ENCODE peak calls at places on chromosomes 12 and 14, in four cellular contexts. X is K562, Y is HepG2, W is GM12878. D is an unnamed sample.
A peak's percentile ranks its signal among the peaks of the same experiment; 100 is the strongest.

GRCh38 chr14:67668559-67668958 is 5.9 kb downstream of the VTI1B start:
- DNase-seq in X (no peak), Y (no peak), W (peak; percentile 44), D (no peak)

GRCh38 chr12:124755801-124756148 is 107.9 kb downstream of the SCARB1 start:
- DNase-seq in X (no peak), Y (no peak), W (no peak), D (no peak)

GRCh38 chr14:78153069-78153351 is 17.2 kb upstream of the NRXN3 start:
- DNase-seq in X (no peak), Y (no peak), W (no peak), D (no peak)

GRCh38 chr12:15050664-15051063 is 77.8 kb downstream of the PDE6H start:
- DNase-seq in X (no peak), Y (no peak), W (no peak), D (no peak)

GRCh38 chr12:46590991-46591703 is 218.6 kb upstream of the SLC38A2 start:
- DNase-seq in X (no peak), Y (no peak), W (no peak), D (no peak)

GRCh38 chr12:95739561-95740313 is 50.8 kb downstream of the NTN4 start:
- DNase-seq in X (no peak), Y (no peak), W (no peak), D (no peak)

GRCh38 chr14:93320489-93320888 is 12.3 kb downstream of the BTBD7 start:
- DNase-seq in X (no peak), Y (no peak), W (no peak), D (no peak)

GRCh38 chr12:1176191-1176590 is 185.2 kb downstream of the ERC1 start:
- DNase-seq in X (no peak), Y (no peak), W (no peak), D (no peak)

GRCh38 chr12:114339626-114340025 is 66.3 kb downstream of the TBX5 start:
- DNase-seq in X (no peak), Y (no peak), W (no peak), D (no peak)

GRCh38 chr12:85920324-85920947 is 46.3 kb downstream of the NTS start:
- DNase-seq in X (peak; percentile 2), Y (peak; percentile 12), W (no peak), D (no peak)

GRCh38 chr14:90780519-90780918 is 35.7 kb downstream of the TTC7B start:
- DNase-seq in X (no peak), Y (no peak), W (no peak), D (no peak)

GRCh38 chr12:121060149-121061001 is 21.3 kb upstream of the OASL start:
- DNase-seq in X (peak; percentile 29), Y (peak; percentile 63), W (peak; percentile 56), D (peak; percentile 48)

GRCh38 chr12:123389560-123390351 is 5.8 kb downstream of the KMT5A start:
- DNase-seq in X (peak; percentile 61), Y (peak; percentile 45), W (no peak), D (peak; percentile 57)

GRCh38 chr14:53519137-53519536 is 366.0 kb upstream of the DDHD1 start:
- DNase-seq in X (no peak), Y (no peak), W (no peak), D (no peak)

GRCh38 chr14:97878727-97879126 is 1081.5 kb downstream of the VRK1 start:
- DNase-seq in X (no peak), Y (no peak), W (no peak), D (no peak)

GRCh38 chr14:101563654-101564443 is 2.6 kb downstream of the DIO3 start:
- DNase-seq in X (no peak), Y (no peak), W (no peak), D (peak; percentile 56)

GRCh38 chr12:13205809-13206559 is 9.5 kb downstream of the EMP1 start:
- DNase-seq in X (no peak), Y (no peak), W (no peak), D (no peak)

GRCh38 chr12:47851303-47851952 is 31.7 kb upstream of the HDAC7 start:
- DNase-seq in X (no peak), Y (no peak), W (no peak), D (no peak)

GRCh38 chr12:15858348-15858747 is 23.8 kb upstream of the STRAP start:
- DNase-seq in X (no peak), Y (no peak), W (no peak), D (no peak)

GRCh38 chr12:120787889-120788288 is 62.3 kb downstream of the ACADS start:
- DNase-seq in X (no peak), Y (no peak), W (no peak), D (no peak)

GRCh38 chr12:79689477-79690155 is 1.1 kb downstream of the PAWR start:
- DNase-seq in X (no peak), Y (peak; percentile 27), W (no peak), D (peak; percentile 49)

GRCh38 chr14:91149462-91149861 is 35.6 kb downstream of the DGLUCY start:
- DNase-seq in X (peak; percentile 48), Y (peak; percentile 92), W (no peak), D (no peak)

GRCh38 chr14:38098074-38098846 is 109.4 kb upstream of the SSTR1 start:
- DNase-seq in X (no peak), Y (no peak), W (no peak), D (no peak)

GRCh38 chr14:68937790-68938514 is 41.1 kb downstream of the ACTN1 start:
- DNase-seq in X (no peak), Y (no peak), W (no peak), D (peak; percentile 61)

GRCh38 chr12:111991946-111992345 is 21.0 kb downstream of the TMEM116 start:
- DNase-seq in X (no peak), Y (no peak), W (no peak), D (no peak)

GRCh38 chr12:12812605-12813119 is 484 bp upstream of the DDX47 start:
- DNase-seq in X (no peak), Y (no peak), W (no peak), D (no peak)

GRCh38 chr14:68793734-68794129 is 865 bp upstream of the ZFP36L1 start:
- DNase-seq in X (no peak), Y (no peak), W (no peak), D (no peak)

GRCh38 chr12:21296751-21297406 is 37.8 kb downstream of the SLCO1A2 start:
- DNase-seq in X (peak; percentile 19), Y (no peak), W (no peak), D (no peak)

GRCh38 chr12:59570134-59570533 is 25.7 kb upstream of the SLC16A7 start:
- DNase-seq in X (no peak), Y (no peak), W (no peak), D (no peak)

GRCh38 chr14:69612759-69613145 is 1.4 kb downstream of the SUSD6 start:
- DNase-seq in X (no peak), Y (no peak), W (no peak), D (no peak)

GRCh38 chr12:108773798-108774788 is 42.8 kb upstream of the CORO1C start:
- DNase-seq in X (no peak), Y (peak; percentile 96), W (no peak), D (no peak)

GRCh38 chr14:20429801-20430669 is 5.9 kb downstream of the KLHL33 start:
- DNase-seq in X (peak; percentile 44), Y (peak; percentile 30), W (no peak), D (no peak)

GRCh38 chr12:94080684-94081009 is 67.7 kb upstream of the PLXNC1 start:
- DNase-seq in X (no peak), Y (peak; percentile 22), W (no peak), D (no peak)

GRCh38 chr14:90573385-90574105 is 176.7 kb downstream of the CALM1 start:
- DNase-seq in X (peak; percentile 81), Y (no peak), W (no peak), D (no peak)

GRCh38 chr12:12943589-12944260 is 8.2 kb downstream of the GPRC5D start:
- DNase-seq in X (no peak), Y (no peak), W (no peak), D (no peak)

DNA sequence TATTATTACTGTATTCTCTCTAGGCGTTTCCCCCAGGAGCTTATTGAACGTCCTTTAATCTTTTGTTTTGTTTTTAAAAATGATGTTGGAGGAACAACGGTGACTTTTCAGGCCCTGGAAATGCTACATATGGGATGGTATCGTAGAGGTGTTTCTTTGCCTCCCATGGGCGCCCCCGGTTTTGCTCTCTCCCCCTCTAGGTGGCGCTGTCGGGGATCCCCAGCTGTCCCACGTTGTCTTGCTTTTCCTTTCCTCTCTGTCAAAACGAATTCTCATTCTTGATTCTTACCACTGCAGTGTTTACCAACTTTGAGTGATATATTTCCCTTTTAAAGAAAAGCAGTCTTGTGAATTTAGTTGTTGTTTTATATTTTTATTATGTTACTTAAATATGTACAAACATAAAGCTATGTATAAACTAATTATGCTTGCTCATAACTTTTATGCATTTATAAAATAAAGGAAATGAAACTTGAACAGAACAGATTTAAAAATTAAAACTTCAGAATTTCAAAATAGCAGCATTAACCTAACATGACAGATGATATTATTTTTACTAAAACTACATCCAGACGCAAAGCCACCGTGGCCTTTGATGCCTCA is 171.9 kb downstream of the RGS6 start:
- DNase-seq in X (peak; percentile 38), Y (no peak), W (no peak), D (peak; percentile 78)
- TF ChIP-seq CREM in X (no peak), Y (no peak), W (no peak), D (no peak)

GRCh38 chr14:76682367-76682766 is 78.9 kb upstream of the VASH1 start:
- DNase-seq in X (no peak), Y (no peak), W (no peak), D (no peak)
- TF ChIP-seq CREB1 in X (no peak), Y (no peak), W (no peak), D (no peak)

GRCh38 chr12:29763301-29763683 is 20.4 kb downstream of the TMTC1 start:
- DNase-seq in X (no peak), Y (no peak), W (no peak), D (no peak)
- TF ChIP-seq CREM in X (no peak), Y (no peak), W (no peak), D (no peak)

GRCh38 chr14:84965279-84965678 is 564.7 kb upstream of the FLRT2 start:
- DNase-seq in X (no peak), Y (no peak), W (no peak), D (no peak)

GRCh38 chr14:84963518-84963917 is 566.4 kb upstream of the FLRT2 start:
- DNase-seq in X (no peak), Y (no peak), W (no peak), D (no peak)

GRCh38 chr14:84969501-84969900 is 560.4 kb upstream of the FLRT2 start:
- DNase-seq in X (no peak), Y (no peak), W (no peak), D (no peak)
- TF ChIP-seq CREB1 in X (no peak), Y (no peak), W (no peak), D (no peak)